ENCODE peak calls at places on chromosomes 6 and 20, in four cellular contexts. K is left cardiac atrium, L is lung, Y is sciatic nerve. D is an unnamed sample.

GRCh38 chr20:4592316-4593148 is 129.2 kb upstream of the PRND start:
- ATAC-seq in Y (peak), L (peak), K (peak), D (peak)

GRCh38 chr6:167840160-167840525 is 13.4 kb downstream of the AFDN start:
- ATAC-seq in K (no peak), L (no peak), Y (no peak), D (peak)

GRCh38 chr6:56335733-56336132 is 88.4 kb upstream of the COL21A1 start:
- ATAC-seq in K (no peak), Y (no peak), L (no peak), D (no peak)

GRCh38 chr20:1509237-1509636 is 18.0 kb upstream of the SIRPB2 start:
- ATAC-seq in L (no peak), Y (no peak), K (no peak), D (peak)

GRCh38 chr6:56507517-56507916 is 135.2 kb downstream of the DST start:
- ATAC-seq in Y (peak), K (peak), L (no peak), D (no peak)

GRCh38 chr6:3258720-3259490 is at the start of gene PSMG4:
- ATAC-seq in K (peak), Y (peak), L (peak), D (peak)

GRCh38 chr20:38271609-38272120 is 11.1 kb upstream of the KIAA1755 start:
- ATAC-seq in K (no peak), L (no peak), Y (no peak), D (no peak)

GRCh38 chr6:125363360-125364121 is 61.8 kb upstream of the HDDC2 start:
- ATAC-seq in K (peak), Y (peak), L (peak), D (no peak)

GRCh38 chr6:20952605-20953004 is 418.3 kb downstream of the CDKAL1 start:
- ATAC-seq in L (no peak), Y (no peak), K (no peak), D (no peak)

GRCh38 chr20:9500121-9500911 is 14.1 kb upstream of the LAMP5 start:
- ATAC-seq in L (no peak), K (no peak), Y (peak), D (no peak)

GRCh38 chr6:131976545-131977061 is 25.4 kb upstream of the CCN2 start:
- ATAC-seq in Y (peak), L (no peak), K (peak), D (no peak)

GRCh38 chr6:39426057-39426592 is 103.6 kb upstream of the KCNK16 start:
- ATAC-seq in K (no peak), L (no peak), Y (no peak), D (peak)

GRCh38 chr6:2951723-2952122 is 19.6 kb downstream of the SERPINB6 start:
- ATAC-seq in L (no peak), K (peak), Y (peak), D (no peak)

D was measured in activated T-helper 17 cell treated with anti-CD3 and anti-CD28 coated beads, Interleukin-2, amount 50 U/mL, for 72 hours.